ENCODE peak calls at places on chromosomes 11 and 22, in seven cellular contexts. C is EH; U is NB4; V is RWPE1; R is stimulated activated CD4-positive, alpha-beta T cell treated with anti-CD3 and anti-CD28 coated beads, Interleukin-15, amount 100 ng/mL, for 1 hour; B is upper lobe of right lung; Y is naive thymus-derived CD4-positive, alpha-beta T cell. F is an unnamed sample.

GRCh38 chr11:17473071-17473744 is 3.4 kb downstream of the ABCC8 start:
- DNase-seq in B (no peak), Y (no peak), R (no peak), C (peak; percentile 17), U (peak; percentile 11), V (no peak), F (no peak)

GRCh38 chr22:49168219-49168813 is 659.4 kb downstream of the BRD1 start:
- DNase-seq in B (no peak), Y (no peak), U (no peak), R (no peak), C (no peak), V (no peak), F (no peak)

GRCh38 chr22:36026741-36027140 is 1.9 kb downstream of the RBFOX2 start:
- DNase-seq in B (no peak), V (no peak), Y (no peak), C (peak; percentile 73), U (no peak), R (no peak), F (peak; percentile 19)

GRCh38 chr11:78840190-78840589 is 265.5 kb upstream of the NARS2 start:
- DNase-seq in R (no peak), C (peak; percentile 61), V (no peak), Y (no peak), B (no peak), U (no peak), F (no peak)

GRCh38 chr22:44648821-44649566 is 53.0 kb upstream of the PRR5 start:
- DNase-seq in Y (no peak), R (no peak), B (peak; percentile 46), V (peak; percentile 5), C (peak; percentile 99), U (no peak), F (no peak)

GRCh38 chr22:19526076-19526701 is 2.0 kb upstream of the CLDN5 start:
- DNase-seq in U (no peak), R (no peak), Y (no peak), C (no peak), V (no peak), B (no peak), F (no peak)

GRCh38 chr22:30903876-30904460 is 64.6 kb downstream of the MORC2 start:
- DNase-seq in C (no peak), R (no peak), V (no peak), U (no peak), Y (no peak), B (no peak), F (no peak)

GRCh38 chr11:119371778-119372182 is 9.7 kb downstream of the USP2 start:
- DNase-seq in V (no peak), R (no peak), B (peak; percentile 48), U (peak; percentile 45), C (no peak), Y (no peak), F (no peak)

GRCh38 chr11:88475991-88476418 is 138.5 kb upstream of the CTSC start:
- DNase-seq in V (no peak), B (no peak), R (no peak), Y (no peak), U (no peak), C (peak; percentile 87), F (no peak)

GRCh38 chr22:30485362-30485988 is 13.7 kb upstream of the SEC14L3 start:
- DNase-seq in Y (peak; percentile 82), U (peak; percentile 70), R (peak; percentile 54), C (peak; percentile 63), V (peak; percentile 80), B (peak; percentile 84), F (peak; percentile 92)

GRCh38 chr11:75233688-75234295 is 6.8 kb upstream of the TPBGL start:
- DNase-seq in V (peak; percentile 49), U (peak; percentile 62), Y (no peak), B (no peak), R (no peak), C (peak; percentile 75), F (no peak)

GRCh38 chr11:1889941-1890855 is 1.5 kb downstream of the PRR33 start:
- DNase-seq in U (peak; percentile 80), R (no peak), V (no peak), C (no peak), Y (no peak), B (peak; percentile 57), F (peak; percentile 44)

GRCh38 chr11:32033491-32033890 is 57.4 kb upstream of the RCN1 start:
- DNase-seq in C (no peak), R (no peak), B (no peak), Y (no peak), U (no peak), V (no peak), F (no peak)

GRCh38 chr11:126290887-126291286 is 8.0 kb downstream of the TIRAP start:
- DNase-seq in V (no peak), Y (no peak), B (no peak), U (no peak), C (no peak), R (no peak), F (no peak)

GRCh38 chr11:46697303-46697702 is 3.1 kb downstream of the ARHGAP1 start:
- DNase-seq in V (no peak), R (no peak), Y (no peak), B (no peak), U (no peak), C (peak; percentile 76), F (no peak)

GRCh38 chr11:103920933-103921332 is 115.5 kb upstream of the DDI1 start:
- DNase-seq in R (no peak), Y (no peak), C (no peak), V (no peak), B (no peak), U (no peak), F (no peak)

GRCh38 chr22:19543970-19544708 is 19.9 kb upstream of the CLDN5 start:
- DNase-seq in B (no peak), U (no peak), Y (no peak), C (no peak), R (no peak), V (no peak), F (no peak)

GRCh38 chr11:11391796-11392195 is 38.7 kb upstream of the CSNK2A3 start:
- DNase-seq in Y (no peak), B (no peak), V (peak; percentile 73), R (no peak), U (no peak), C (peak; percentile 88), F (no peak)

GRCh38 chr11:67391304-67392181 is at the start of gene RAD9A:
- DNase-seq in Y (peak; percentile 91), C (peak; percentile 94), R (peak; percentile 86), B (peak; percentile 98), V (peak; percentile 97), U (peak; percentile 98), F (peak; percentile 99)

GRCh38 chr11:14773755-14774154 is 118.3 kb downstream of the CYP2R1 start:
- DNase-seq in V (no peak), R (no peak), C (no peak), B (no peak), Y (no peak), U (peak; percentile 12), F (no peak)

GRCh38 chr22:31747441-31747840 is 2.5 kb downstream of the PRR14L start:
- DNase-seq in R (no peak), C (no peak), Y (no peak), U (no peak), B (no peak), V (no peak), F (no peak)

GRCh38 chr11:107408762-107409200 is 48.8 kb downstream of the CWF19L2 start:
- DNase-seq in V (no peak), B (no peak), R (no peak), U (no peak), Y (no peak), C (no peak), F (no peak)

GRCh38 chr22:44891791-44892190 is 118.0 kb downstream of the PHF21B start:
- DNase-seq in C (no peak), B (peak; percentile 30), Y (no peak), U (no peak), V (no peak), R (no peak), F (no peak)

GRCh38 chr11:12066056-12066798 is 44.2 kb upstream of the MICAL2 start:
- DNase-seq in R (no peak), Y (no peak), C (peak; percentile 98), U (peak; percentile 85), B (no peak), V (peak; percentile 88), F (no peak)

GRCh38 chr11:73521621-73522020 is 76.3 kb downstream of the FAM168A start:
- DNase-seq in C (peak; percentile 57), V (no peak), R (no peak), Y (no peak), B (no peak), U (peak; percentile 59), F (no peak)

GRCh38 chr22:44807915-44808690 is 55.7 kb downstream of the ARHGAP8 start:
- DNase-seq in V (no peak), B (no peak), Y (no peak), R (no peak), C (no peak), U (peak; percentile 56), F (no peak)

GRCh38 chr11:115151010-115151409 is 353.2 kb downstream of the CADM1 start:
- DNase-seq in Y (no peak), B (no peak), C (no peak), U (no peak), R (no peak), V (no peak), F (no peak)

GRCh38 chr11:71250512-71251158 is 1.7 kb downstream of the SHANK2 start:
- DNase-seq in C (no peak), U (no peak), Y (no peak), V (no peak), B (peak; percentile 49), R (no peak), F (no peak)

GRCh38 chr11:576791-577610 is 731 bp downstream of the PHRF1 start:
- DNase-seq in R (no peak), V (no peak), C (no peak), Y (no peak), B (no peak), U (no peak), F (no peak)

GRCh38 chr11:86262387-86262786 is 17.8 kb downstream of the EED start:
- DNase-seq in C (no peak), V (no peak), R (no peak), B (no peak), U (no peak), Y (no peak), F (no peak)

GRCh38 chr11:18111005-18111404 is 5.1 kb upstream of the SAAL1 start:
- DNase-seq in B (no peak), Y (no peak), C (peak; percentile 19), V (no peak), R (no peak), U (no peak), F (no peak)

GRCh38 chr11:108117746-108118371 is 3.5 kb upstream of the ACAT1 start:
- DNase-seq in C (peak; percentile 63), V (peak; percentile 44), Y (no peak), B (no peak), U (peak; percentile 75), R (no peak), F (peak; percentile 52)

GRCh38 chr22:43616645-43617044 is 195.5 kb downstream of the EFCAB6 start:
- DNase-seq in V (no peak), C (no peak), U (no peak), R (no peak), Y (no peak), B (no peak), F (no peak)

GRCh38 chr11:68345776-68346728 is 33.7 kb downstream of the LRP5 start:
- DNase-seq in Y (no peak), B (no peak), C (no peak), U (no peak), R (no peak), V (no peak), F (no peak)

F was measured in GM13977.